ENCODE peak calls at places on chromosomes 16 and 17, in seven cellular contexts. Q, B, Y, X, J, G and Z are unnamed samples.

GRCh38 chr16:66578596-66579531 is at the start of gene CMTM2:
- DNase-seq in Q (peak; percentile 61), B (no peak), Y (no peak), X (no peak), J (no peak), G (peak; percentile 8), Z (peak; percentile 36)

GRCh38 chr17:57628421-57628820 is 116.7 kb downstream of the CCDC182 start:
- DNase-seq in Q (no peak), B (no peak), Y (no peak), X (no peak), J (peak; percentile 24), G (no peak), Z (no peak)

GRCh38 chr16:27439273-27440018 is 37.5 kb downstream of the IL21R start:
- DNase-seq in Q (peak; percentile 52), B (no peak), Y (no peak), X (no peak), J (peak; percentile 15), G (no peak), Z (no peak)

GRCh38 chr17:45436161-45436560 is 3.5 kb upstream of the ARHGAP27 start:
- DNase-seq in Q (peak; percentile 66), B (no peak), Y (no peak), X (no peak), J (no peak), G (no peak), Z (no peak)

GRCh38 chr17:7931709-7932482 is at the start of the genes CNTROB and TRAPPC1:
- DNase-seq in Q (peak; percentile 100), B (peak; percentile 99), Y (peak; percentile 99), X (peak; percentile 98), J (peak; percentile 100), G (peak; percentile 99), Z (peak; percentile 100)

GRCh38 chr16:56793504-56793903 is 63.6 kb downstream of the NUP93 start:
- DNase-seq in Q (no peak), B (peak; percentile 20), Y (peak; percentile 52), X (no peak), J (no peak), G (peak; percentile 69), Z (peak; percentile 36)

GRCh38 chr16:77974883-77975282 is 47.5 kb upstream of the CLEC3A start:
- DNase-seq in Q (peak; percentile 92), B (peak; percentile 69), Y (no peak), X (no peak), J (no peak), G (no peak), Z (no peak)

GRCh38 chr17:71035226-71035625 is 865.9 kb downstream of the KCNJ2 start:
- DNase-seq in Q (no peak), B (no peak), Y (no peak), X (no peak), J (no peak), G (no peak), Z (no peak)

GRCh38 chr16:69818811-69819587 is 56.9 kb downstream of the WWP2 start:
- DNase-seq in Q (no peak), B (no peak), Y (no peak), X (no peak), J (no peak), G (no peak), Z (no peak)

GRCh38 chr16:49464877-49465504 is 91.4 kb downstream of the C16orf78 start:
- DNase-seq in Q (peak; percentile 88), B (peak; percentile 51), Y (no peak), X (no peak), J (no peak), G (no peak), Z (no peak)

GRCh38 chr17:27778193-27778592 is 22.1 kb downstream of the NOS2 start:
- DNase-seq in Q (no peak), B (no peak), Y (no peak), X (no peak), J (no peak), G (peak; percentile 27), Z (no peak)

GRCh38 chr16:89155851-89156739 is 15.5 kb upstream of the CDH15 start:
- DNase-seq in Q (no peak), B (no peak), Y (no peak), X (no peak), J (no peak), G (no peak), Z (peak; percentile 21)

GRCh38 chr16:78323315-78323714 is 223.9 kb downstream of the WWOX start:
- DNase-seq in Q (no peak), B (no peak), Y (no peak), X (no peak), J (no peak), G (no peak), Z (no peak)

GRCh38 chr16:21608647-21609328 is 9.4 kb downstream of the METTL9 start:
- DNase-seq in Q (no peak), B (no peak), Y (no peak), X (no peak), J (no peak), G (peak; percentile 29), Z (no peak)

GRCh38 chr16:55171241-55171640 is 152.8 kb upstream of the IRX6 start:
- DNase-seq in Q (no peak), B (no peak), Y (no peak), X (no peak), J (no peak), G (no peak), Z (no peak)

GRCh38 chr17:2102931-2103398 is 48.1 kb downstream of the HIC1 start:
- DNase-seq in Q (no peak), B (no peak), Y (no peak), X (no peak), J (no peak), G (peak; percentile 57), Z (peak; percentile 79)

GRCh38 chr16:85370881-85371651 is 242.1 kb upstream of the GSE1 start:
- DNase-seq in Q (no peak), B (no peak), Y (no peak), X (no peak), J (no peak), G (peak; percentile 68), Z (no peak)

GRCh38 chr16:86428729-86429472 is 81.4 kb upstream of the FOXF1 start:
- DNase-seq in Q (no peak), B (peak; percentile 16), Y (peak; percentile 10), X (no peak), J (no peak), G (no peak), Z (no peak)

GRCh38 chr16:73737637-73738036 is 559.0 kb upstream of the PSMD7 start:
- DNase-seq in Q (no peak), B (no peak), Y (no peak), X (no peak), J (no peak), G (no peak), Z (no peak)

GRCh38 chr17:13365331-13365730 is 236.4 kb downstream of the HS3ST3A1 start:
- DNase-seq in Q (no peak), B (no peak), Y (no peak), X (no peak), J (no peak), G (peak; percentile 24), Z (peak; percentile 50)

GRCh38 chr17:17812211-17813054 is 24.4 kb downstream of the SREBF1 start:
- DNase-seq in Q (peak; percentile 98), B (peak; percentile 73), Y (peak; percentile 89), X (no peak), J (peak; percentile 80), G (peak; percentile 76), Z (no peak)

GRCh38 chr16:83806721-83807120 is 1.1 kb upstream of the HSBP1 start:
- DNase-seq in Q (no peak), B (no peak), Y (no peak), X (no peak), J (no peak), G (no peak), Z (no peak)
- TF ChIP-seq CTCF in Q (no peak), B (no peak), Y (no peak), X (no peak), J (no peak), G (no peak), Z (no peak)

GRCh38 chr17:82104797-82105416 is 6.9 kb upstream of the FASN start:
- DNase-seq in Q (no peak), B (no peak), Y (no peak), X (no peak), J (no peak), G (no peak), Z (no peak)

GRCh38 chr17:82105417-82105881 is 7.4 kb upstream of the FASN start:
- DNase-seq in Q (no peak), B (no peak), Y (no peak), X (no peak), J (no peak), G (no peak), Z (no peak)

GRCh38 chr17:82106697-82107305 is 8.8 kb upstream of the FASN start:
- DNase-seq in Q (no peak), B (no peak), Y (no peak), X (no peak), J (no peak), G (no peak), Z (no peak)

GRCh38 chr17:82107341-82107860 is 9.4 kb upstream of the FASN start:
- DNase-seq in Q (peak; percentile 76), B (no peak), Y (peak; percentile 59), X (no peak), J (no peak), G (no peak), Z (no peak)

GRCh38 chr17:82105882-82106696 is 8.1 kb upstream of the FASN start:
- DNase-seq in Q (peak; percentile 98), B (peak; percentile 73), Y (peak; percentile 82), X (no peak), J (no peak), G (peak; percentile 59), Z (peak; percentile 77)
- H3K4me3 ChIP-seq in Q (no peak overlapping the region), B (no peak overlapping the region), Y (no peak overlapping the region), X (peak overlapping the region; percentile 4), J (no peak overlapping the region), G (no peak overlapping the region), Z (no peak overlapping the region)

GRCh38 chr16:3907586-3907985 is 27.1 kb upstream of the CREBBP start:
- DNase-seq in Q (peak; percentile 70), B (no peak), Y (no peak), X (no peak), J (peak; percentile 8), G (no peak), Z (no peak)
- TF ChIP-seq CTCF in Q (no peak), B (no peak), Y (no peak), X (no peak), J (no peak), G (no peak), Z (no peak)

GRCh38 chr17:38873646-38874380 is 4.0 kb downstream of the LASP1 start:
- DNase-seq in Q (peak; percentile 52), B (no peak), Y (peak; percentile 66), X (no peak), J (no peak), G (no peak), Z (no peak)
- H3K4me3 ChIP-seq in Q (no peak overlapping the region), B (no peak overlapping the region), Y (peak overlapping the region; percentile 94), X (no peak overlapping the region), J (no peak overlapping the region), G (no peak overlapping the region), Z (peak overlapping the region; percentile 99)

GRCh38 chr16:10594312-10594950 is 14.0 kb upstream of the EMP2 start:
- DNase-seq in Q (no peak), B (no peak), Y (no peak), X (no peak), J (no peak), G (no peak), Z (no peak)
- TF ChIP-seq CTCF in Q (no peak), B (no peak), Y (no peak), X (no peak), J (no peak), G (no peak), Z (no peak)